ENCODE peak calls at places on chromosomes 12 and 14, in nine cellular contexts. R is coronary artery, K is type B pancreatic cell, O is NB4, J is fibroblast of lung, Z is lower leg skin, I is neural crest cell, L is left ventricle myocardium inferior, D is bronchial epithelial cell. Y is an unnamed sample.

GRCh38 chr12:50542448-50542847 is 37.7 kb downstream of the DIP2B start:
- DNase-seq in J (no peak), K (no peak), I (no peak), D (peak), L (no peak), Z (no peak), R (no peak), O (no peak), Y (no peak)

GRCh38 chr12:94458882-94459772 is 540 bp downstream of the CEP83 start:
- DNase-seq in L (no peak), R (no peak), K (peak), J (peak), Z (no peak), I (no peak), O (peak), D (peak), Y (no peak)

GRCh38 chr14:77649326-77649725 is 32.9 kb upstream of the SPTLC2 start:
- DNase-seq in R (no peak), I (no peak), J (no peak), Z (no peak), O (no peak), K (no peak), D (no peak), L (no peak), Y (no peak)

GRCh38 chr12:113766880-113767878 is 198.9 kb downstream of the RBM19 start:
- DNase-seq in R (no peak), Z (no peak), D (peak), K (no peak), I (no peak), L (no peak), J (peak), O (no peak), Y (no peak)

GRCh38 chr14:68688872-68689371 is 103.9 kb downstream of the ZFP36L1 start:
- DNase-seq in R (no peak), D (no peak), L (no peak), J (peak), I (peak), O (peak), K (no peak), Z (no peak), Y (no peak)

GRCh38 chr14:21860172-21860571 is 186.6 kb upstream of the OR4E1 start:
- DNase-seq in R (no peak), K (no peak), J (peak), Z (no peak), D (peak), O (peak), I (no peak), L (no peak), Y (no peak)

GRCh38 chr14:51869426-51870113 is 9.2 kb downstream of the GNG2 start:
- DNase-seq in Z (no peak), O (no peak), R (no peak), I (no peak), L (no peak), D (no peak), K (no peak), J (no peak), Y (no peak)

GRCh38 chr12:120282229-120282628 is 9.5 kb downstream of the RNU4-2 start:
- DNase-seq in I (no peak), K (no peak), J (no peak), O (no peak), D (no peak), R (no peak), L (no peak), Z (no peak), Y (no peak)

GRCh38 chr12:62210422-62210821 is 49.8 kb upstream of the USP15 start:
- DNase-seq in K (no peak), O (peak), R (no peak), J (peak), D (peak), L (peak), Z (no peak), I (peak), Y (no peak)

DNA sequence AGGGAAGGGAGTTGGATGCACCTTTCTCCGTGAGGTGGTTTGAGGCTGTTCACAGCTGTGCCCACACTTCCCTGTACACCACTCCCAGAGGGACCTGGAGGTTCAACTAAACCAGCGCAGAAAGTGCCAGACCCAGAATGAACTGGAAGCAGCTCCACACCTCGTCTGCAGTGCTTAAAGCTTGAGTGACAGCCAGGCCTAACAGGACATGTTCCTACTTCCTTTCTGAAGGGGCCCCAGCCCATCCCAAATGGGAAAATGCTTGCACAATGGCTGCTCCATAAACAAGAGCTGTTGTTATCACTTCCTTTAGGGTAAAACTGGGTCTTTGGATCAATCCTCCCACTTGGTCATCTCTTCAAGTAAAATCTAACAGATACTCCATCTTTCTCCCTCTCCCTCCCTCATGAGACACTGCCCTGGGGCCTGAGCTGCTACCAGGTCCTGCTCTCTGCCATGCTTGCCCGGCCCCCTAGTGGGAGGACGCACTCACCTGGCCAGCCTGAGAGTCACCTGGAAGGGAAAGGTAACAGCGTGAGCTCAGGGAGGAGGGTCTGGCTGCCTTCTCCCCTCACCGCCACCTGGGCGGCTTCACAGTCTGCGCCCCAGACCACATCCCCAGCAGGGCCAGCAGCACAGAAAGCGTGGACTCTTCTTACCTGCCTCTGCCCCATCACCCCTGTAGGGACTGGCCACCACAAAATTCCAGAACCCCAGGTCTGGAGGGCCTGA is 33.5 kb downstream of the ISCA2 start:
- DNase-seq in L (no peak), I (no peak), D (no peak), K (no peak), O (no peak), J (no peak), Z (no peak), R (no peak), Y (no peak)
- TF ChIP-seq CTCF in L (no peak), I (no peak), D (peak), K (no peak), O (no peak), J (no peak), Z (no peak), R (no peak), Y (no peak)

DNA sequence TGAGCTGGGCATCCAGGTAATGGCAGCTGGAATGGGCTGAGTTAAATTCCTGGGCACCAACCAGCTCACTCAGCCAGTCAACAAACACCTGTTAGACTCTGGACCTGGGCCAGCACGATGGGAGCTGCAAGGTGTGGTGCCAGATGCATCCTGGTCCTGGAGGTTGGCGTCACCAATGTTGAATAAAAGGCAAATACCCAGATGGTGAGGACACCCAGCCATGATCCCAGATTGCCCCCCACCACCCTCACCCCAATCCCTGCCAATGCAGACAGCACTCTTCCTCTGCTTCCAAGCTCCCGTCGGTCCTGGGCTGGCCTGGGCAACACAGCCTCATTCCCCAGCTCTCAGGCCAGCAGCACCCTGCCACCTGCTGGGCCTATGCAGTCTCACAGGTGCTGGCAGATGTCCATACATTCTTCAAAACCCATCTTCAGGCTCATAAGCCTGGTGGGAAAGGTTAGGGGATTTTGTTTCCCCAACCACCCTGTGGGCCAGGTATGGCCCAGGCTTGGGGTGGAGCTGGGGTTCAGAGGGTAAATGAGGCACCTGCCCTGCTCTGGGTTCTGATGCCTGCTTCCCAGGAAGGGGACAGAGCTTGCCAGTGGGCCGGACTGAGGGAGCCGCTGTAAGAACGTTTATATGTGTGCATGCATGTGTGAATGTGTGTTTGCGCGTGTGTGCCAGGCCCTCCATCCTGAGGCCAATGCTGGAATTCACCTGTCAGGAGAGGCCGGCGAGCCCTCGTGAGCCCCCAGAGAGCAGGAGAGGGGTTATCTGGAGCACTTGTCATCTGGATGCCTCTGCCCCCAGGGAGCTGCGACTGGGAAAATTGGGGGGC is 58.0 kb downstream of the LGMN start:
- DNase-seq in J (peak), L (no peak), I (no peak), R (no peak), D (peak), O (peak), K (no peak), Z (no peak), Y (no peak)
- TF ChIP-seq CTCF in J (peak), L (peak), I (peak), R (no peak), D (peak), O (peak), K (peak), Z (no peak), Y (no peak)

GRCh38 chr12:1504304-1505150 is 89.9 kb downstream of the FBXL14 start:
- DNase-seq in L (no peak), O (peak), J (no peak), D (no peak), K (no peak), Z (no peak), R (no peak), I (no peak), Y (no peak)

GRCh38 chr12:1502441-1502785 is 92.0 kb downstream of the FBXL14 start:
- DNase-seq in J (peak), D (no peak), I (no peak), L (no peak), Z (no peak), R (no peak), K (no peak), O (no peak), Y (no peak)

GRCh38 chr12:1503281-1503711 is 91.1 kb downstream of the FBXL14 start:
- DNase-seq in O (no peak), K (no peak), R (no peak), I (no peak), J (no peak), D (no peak), L (no peak), Z (no peak), Y (no peak)

GRCh38 chr12:1501695-1502440 is 92.5 kb downstream of the FBXL14 start:
- DNase-seq in Z (no peak), O (no peak), R (no peak), L (no peak), K (no peak), I (no peak), J (no peak), D (no peak), Y (no peak)

DNA sequence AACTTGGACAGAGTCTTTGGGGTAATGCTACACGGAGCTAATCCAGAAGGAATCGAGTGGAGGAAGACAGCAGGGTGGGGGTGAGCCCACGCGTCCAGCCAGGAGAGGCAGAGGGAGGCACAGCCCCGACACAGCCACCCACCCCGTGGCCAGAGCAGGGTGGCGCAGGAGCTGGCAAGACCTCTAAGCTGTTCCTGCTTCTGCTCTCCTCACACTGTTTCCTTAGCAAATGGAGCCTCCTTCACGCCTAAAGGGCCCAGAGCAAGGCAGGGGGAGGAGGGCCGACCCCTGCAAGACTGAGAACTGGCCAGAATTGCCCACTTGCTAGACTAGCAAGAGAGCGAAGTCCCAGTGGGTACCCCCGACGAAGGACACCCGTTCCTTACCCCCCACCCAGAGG is 91.5 kb downstream of the FBXL14 start:
- DNase-seq in D (no peak), R (no peak), J (no peak), Z (no peak), K (no peak), L (no peak), O (no peak), I (no peak), Y (no peak)
- TF ChIP-seq CTCF in D (no peak), R (no peak), J (no peak), Z (no peak), K (no peak), L (no peak), O (no peak), I (no peak), Y (no peak)

GRCh38 chr12:54415223-54415929 is 3.7 kb downstream of the ITGA5 start:
- DNase-seq in J (no peak), O (peak), Z (no peak), I (no peak), K (no peak), D (no peak), L (no peak), R (no peak), Y (no peak)
- TF ChIP-seq CTCF in J (no peak), O (peak), Z (no peak), I (no peak), K (no peak), D (no peak), L (no peak), R (no peak), Y (no peak)

GRCh38 chr12:21248679-21249078 is 86.0 kb downstream of the SLCO1A2 start:
- DNase-seq in R (no peak), I (no peak), D (peak), K (no peak), J (peak), L (no peak), O (peak), Z (no peak), Y (no peak)
- TF ChIP-seq CTCF in R (no peak), I (peak), D (no peak), K (peak), J (no peak), L (no peak), O (peak), Z (no peak), Y (no peak)

DNA sequence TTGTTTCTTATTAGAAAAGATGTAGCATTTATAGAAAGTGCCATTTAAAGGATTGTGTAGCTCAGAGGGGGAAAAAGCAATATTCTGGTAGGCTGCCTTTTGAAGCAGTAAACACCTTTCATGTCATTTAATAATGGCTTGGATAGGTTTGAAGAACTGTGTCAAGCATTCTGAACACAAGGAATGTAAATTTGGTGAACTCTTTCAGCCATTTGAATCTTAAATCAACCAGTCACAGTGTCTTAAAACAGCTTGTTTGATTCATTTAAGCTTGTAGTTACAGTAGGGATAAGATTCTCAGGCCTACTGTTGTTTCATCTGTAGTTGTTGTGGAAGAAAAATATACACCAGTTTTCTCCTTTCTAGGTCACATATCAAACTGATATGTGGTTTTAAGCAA is 299.4 kb upstream of the NOVA1 start:
- DNase-seq in J (peak), O (no peak), Z (no peak), L (no peak), R (no peak), K (no peak), D (no peak), I (no peak), Y (no peak)
- TF ChIP-seq CTCF in J (no peak), O (no peak), Z (no peak), L (no peak), R (no peak), K (no peak), D (no peak), I (no peak), Y (no peak)

GRCh38 chr14:75793806-75794205 is 132.8 kb downstream of the TTLL5 start:
- DNase-seq in J (peak), O (no peak), L (no peak), R (no peak), K (no peak), Z (no peak), I (no peak), D (no peak), Y (no peak)
- TF ChIP-seq CTCF in J (peak), O (no peak), L (peak), R (no peak), K (no peak), Z (no peak), I (no peak), D (peak), Y (no peak)

DNA sequence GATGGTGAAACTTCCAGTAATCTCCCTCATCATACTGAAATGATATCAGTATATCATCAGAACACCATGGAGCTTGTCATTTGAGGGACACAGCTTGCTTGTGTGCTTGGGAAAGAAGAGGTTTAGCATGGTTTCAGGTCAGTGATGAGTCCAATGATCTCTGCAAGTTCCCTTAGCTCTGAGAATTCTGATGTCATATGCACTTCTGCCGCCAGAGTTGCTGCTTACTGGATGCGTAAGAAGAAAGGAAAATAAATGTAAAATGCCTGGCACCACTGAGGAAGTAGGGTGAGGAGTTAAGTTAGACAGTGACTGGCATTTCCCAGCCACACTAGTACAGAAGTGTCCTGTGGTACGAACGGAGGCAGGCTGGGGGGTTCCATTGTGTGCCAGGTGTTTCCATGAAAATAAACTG is 22.6 kb downstream of the PRKCH start:
- DNase-seq in K (no peak), Z (no peak), L (no peak), R (no peak), I (no peak), D (no peak), O (no peak), J (no peak), Y (no peak)
- TF ChIP-seq CTCF in K (no peak), Z (no peak), L (no peak), R (no peak), I (no peak), D (no peak), O (no peak), J (no peak), Y (no peak)

GRCh38 chr14:75294649-75295033 is 16.0 kb downstream of the FOS start:
- DNase-seq in O (no peak), J (no peak), I (no peak), R (no peak), K (no peak), D (no peak), L (no peak), Z (no peak), Y (no peak)
- TF ChIP-seq CTCF in O (no peak), J (peak), I (peak), R (no peak), K (peak), D (peak), L (no peak), Z (no peak), Y (no peak)

DNA sequence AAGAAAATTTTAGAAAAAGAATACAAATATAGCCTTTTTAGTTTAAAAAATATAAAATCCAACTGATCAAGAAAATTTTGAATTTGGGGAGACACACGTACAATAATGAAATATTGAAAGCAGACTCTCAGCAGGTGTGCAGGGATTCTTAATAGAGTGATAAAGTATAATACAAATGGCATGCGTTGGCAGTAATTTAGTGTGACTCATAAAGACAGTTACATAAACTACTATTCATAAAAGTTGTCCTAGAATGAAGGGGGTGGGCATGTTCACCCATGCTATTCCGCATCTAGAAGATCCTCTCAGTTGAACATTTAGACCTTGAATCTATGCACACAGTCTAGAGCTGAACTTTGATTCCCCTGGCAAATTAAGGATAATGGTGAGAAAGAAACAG is 200.4 kb upstream of the AVPR1A start:
- DNase-seq in Z (no peak), O (no peak), L (no peak), J (no peak), K (no peak), I (no peak), R (no peak), D (peak), Y (no peak)
- TF ChIP-seq CTCF in Z (no peak), O (no peak), L (no peak), J (no peak), K (no peak), I (no peak), R (no peak), D (no peak), Y (no peak)

Y was measured in activated B cell treated with CpG ODN at 0.5 μM for 24 hours.